ENCODE peak calls at places on chromosomes 3 and 15, in eight cellular contexts. S is SJSA1, C is endothelial cell of umbilical vein, H is mucosa of descending colon, I is body of pancreas, Q is A549, M is mesenchymal stem cell, Y is pancreas. Z is an unnamed sample.

GRCh38 chr3:58082047-58082446 is 73.8 kb downstream of the FLNB start:
- DNase-seq in Q (no peak), C (peak; percentile 99), I (no peak), H (no peak), M (peak; percentile 88), Y (no peak), S (peak; percentile 78), Z (no peak)

GRCh38 chr15:71501344-71502128 is 308.8 kb upstream of the NR2E3 start:
- DNase-seq in C (no peak), I (no peak), Y (no peak), S (no peak), H (no peak), Q (no peak), M (no peak), Z (no peak)

GRCh38 chr3:15899438-15899837 is 101.7 kb upstream of the ANKRD28 start:
- DNase-seq in Y (no peak), I (no peak), M (peak; percentile 66), C (peak; percentile 7), Q (no peak), S (no peak), H (no peak), Z (peak; percentile 9)

GRCh38 chr3:109050591-109051167 is 67.3 kb downstream of the MORC1 start:
- DNase-seq in C (peak; percentile 23), S (no peak), H (peak; percentile 39), M (peak; percentile 29), Q (peak; percentile 21), Y (peak; percentile 11), I (no peak), Z (peak; percentile 63)

GRCh38 chr15:91522609-91523332 is 330.7 kb upstream of the SLCO3A1 start:
- DNase-seq in H (no peak), M (no peak), Q (no peak), Y (no peak), I (no peak), S (no peak), C (no peak), Z (no peak)

GRCh38 chr3:120153294-120153693 is 59.0 kb upstream of the GSK3B start:
- DNase-seq in I (no peak), C (peak; percentile 60), Q (no peak), H (no peak), S (no peak), Y (no peak), M (peak; percentile 93), Z (no peak)

GRCh38 chr3:195893516-195893915 is 14.8 kb downstream of the TNK2 start:
- DNase-seq in H (no peak), S (no peak), I (no peak), M (no peak), Q (no peak), C (no peak), Y (no peak), Z (no peak)

GRCh38 chr15:67931861-67932260 is 92.0 kb upstream of the RNU6-1 start:
- DNase-seq in Q (no peak), Y (no peak), I (no peak), H (no peak), M (peak; percentile 36), S (no peak), C (no peak), Z (no peak)

GRCh38 chr3:156811092-156811862 is 14.9 kb upstream of the LEKR1 start:
- DNase-seq in S (no peak), M (peak; percentile 78), I (no peak), H (peak; percentile 37), C (peak; percentile 64), Y (no peak), Q (no peak), Z (no peak)

GRCh38 chr3:194945508-194945907 is 259.8 kb downstream of the FAM43A start:
- DNase-seq in M (no peak), Y (no peak), S (no peak), H (no peak), C (no peak), I (no peak), Q (no peak), Z (no peak)

GRCh38 chr15:101049282-101049681 is 130.1 kb downstream of the LRRK1 start:
- DNase-seq in C (no peak), Y (no peak), M (no peak), S (peak; percentile 23), Q (no peak), I (peak; percentile 5), H (no peak), Z (no peak)

GRCh38 chr3:179476215-179476614 is 24.9 kb upstream of the GNB4 start:
- DNase-seq in C (no peak), Y (no peak), Q (no peak), S (no peak), I (no peak), M (no peak), H (no peak), Z (no peak)

GRCh38 chr15:48366574-48367312 is 35.5 kb downstream of the DUT start:
- DNase-seq in S (no peak), H (no peak), Q (no peak), I (no peak), M (no peak), Y (no peak), C (no peak), Z (no peak)

GRCh38 chr3:2921903-2922302 is 188.3 kb downstream of the IL5RA start:
- DNase-seq in S (no peak), Y (no peak), I (no peak), M (peak; percentile 53), Q (peak; percentile 10), H (peak; percentile 12), C (no peak), Z (peak; percentile 6)

GRCh38 chr3:44885618-44886017 is 11.2 kb downstream of the TGM4 start:
- DNase-seq in H (no peak), S (peak; percentile 92), Y (no peak), I (no peak), Q (peak; percentile 73), M (peak; percentile 81), C (peak; percentile 95), Z (no peak)

GRCh38 chr3:14847613-14848541 is 29.1 kb downstream of the FGD5 start:
- DNase-seq in I (no peak), M (no peak), S (no peak), Y (no peak), Q (no peak), H (peak; percentile 84), C (peak; percentile 43), Z (peak; percentile 53)

GRCh38 chr3:150784747-150785125 is 21.8 kb upstream of the SIAH2 start:
- DNase-seq in C (no peak), S (no peak), M (no peak), Q (no peak), H (no peak), Y (no peak), I (no peak), Z (no peak)

GRCh38 chr3:56787784-56788256 is 13.9 kb downstream of the ARHGEF3 start:
- DNase-seq in S (no peak), Y (no peak), H (no peak), C (no peak), Q (no peak), M (no peak), I (no peak), Z (no peak)

GRCh38 chr15:66841953-66842681 is 140.1 kb downstream of the SMAD6 start:
- DNase-seq in I (peak; percentile 85), S (peak; percentile 97), H (peak; percentile 77), Y (peak; percentile 83), C (peak; percentile 93), M (peak; percentile 96), Q (peak; percentile 81), Z (peak; percentile 75)

GRCh38 chr3:108389361-108389760 is 93.0 kb downstream of the HHLA2 start:
- DNase-seq in Q (no peak), I (no peak), Y (no peak), C (no peak), M (no peak), H (peak; percentile 39), S (no peak), Z (peak; percentile 36)

GRCh38 chr3:141680620-141681389 is 57.3 kb upstream of the RNF7 start:
- DNase-seq in M (peak; percentile 39), Q (no peak), H (peak; percentile 12), C (peak; percentile 88), I (peak; percentile 42), Y (peak; percentile 62), S (peak; percentile 63), Z (no peak)

GRCh38 chr3:64163755-64164148 is 61.5 kb downstream of the PRICKLE2 start:
- DNase-seq in M (peak; percentile 93), Y (no peak), Q (no peak), H (no peak), C (no peak), S (no peak), I (no peak), Z (no peak)

GRCh38 chr3:128316456-128316855 is 150.2 kb downstream of the DNAJB8 start:
- DNase-seq in Q (no peak), Y (no peak), I (no peak), H (no peak), S (peak; percentile 16), M (no peak), C (no peak), Z (no peak)

GRCh38 chr15:72136170-72137051 is 18.2 kb downstream of the SENP8 start:
- DNase-seq in S (no peak), C (no peak), Q (no peak), I (no peak), Y (no peak), M (no peak), H (no peak), Z (no peak)

GRCh38 chr3:59818-60217 is 136.7 kb upstream of the CHL1 start:
- DNase-seq in I (no peak), M (no peak), S (no peak), Q (no peak), C (no peak), Y (no peak), H (no peak), Z (no peak)

GRCh38 chr3:63141-63845 is 133.3 kb upstream of the CHL1 start:
- DNase-seq in Y (peak; percentile 21), H (peak; percentile 7), Q (no peak), I (no peak), S (no peak), M (no peak), C (no peak), Z (no peak)
- H3K9me3 ChIP-seq in Y (no peaks in the 10 kb centered on the region), H (no peaks in the 10 kb centered on the region), Q (no peaks in the 10 kb centered on the region), I (no peaks in the 10 kb centered on the region), S (no peaks in the 10 kb centered on the region), M (no peaks in the 10 kb centered on the region), C (peaks cover 2% of the 10 kb centered on the region), Z (no peaks in the 10 kb centered on the region)

GRCh38 chr3:126070146-126070545 is 13.8 kb downstream of the SLC41A3 start:
- DNase-seq in I (no peak), C (no peak), S (no peak), M (no peak), Y (no peak), Q (no peak), H (no peak), Z (no peak)
- H3K9me3 ChIP-seq in I (no peaks in the 10 kb centered on the region), C (no peaks in the 10 kb centered on the region), S (no peaks in the 10 kb centered on the region), M (peaks cover 3% of the 10 kb centered on the region), Y (no peaks in the 10 kb centered on the region), Q (no peaks in the 10 kb centered on the region), H (no peaks in the 10 kb centered on the region), Z (no peaks in the 10 kb centered on the region)

GRCh38 chr15:32637704-32638103 is 3.8 kb upstream of the SCG5 start:
- DNase-seq in S (no peak), Y (no peak), C (no peak), M (no peak), Q (no peak), H (no peak), I (no peak), Z (no peak)
- H3K9me3 ChIP-seq in S (no peaks in the 10 kb centered on the region), Y (no peaks in the 10 kb centered on the region), C (no peaks in the 10 kb centered on the region), M (no peaks in the 10 kb centered on the region), Q (no peaks in the 10 kb centered on the region), H (no peaks in the 10 kb centered on the region), I (no peaks in the 10 kb centered on the region), Z (no peaks in the 10 kb centered on the region)

DNA sequence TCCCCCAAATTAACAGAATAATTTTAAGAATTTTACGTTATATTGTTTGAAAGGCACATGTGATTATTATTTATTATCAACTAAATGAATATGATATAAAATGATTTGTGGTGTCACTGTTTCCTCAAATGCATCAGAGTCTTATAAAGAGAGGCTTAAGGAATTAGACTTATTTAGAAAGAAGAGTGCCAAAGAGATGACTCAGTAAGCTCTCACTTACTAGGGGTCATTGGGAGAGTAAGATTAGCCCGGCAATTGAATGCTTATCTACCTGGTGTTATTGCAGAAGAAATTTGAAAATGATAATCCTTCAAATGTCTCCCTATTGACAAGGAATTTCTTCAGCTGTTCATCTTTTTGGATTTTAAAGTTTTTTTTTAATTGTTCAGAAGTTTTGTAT is 408.7 kb downstream of the OXSM start:
- DNase-seq in S (no peak), H (no peak), M (no peak), I (no peak), C (no peak), Y (no peak), Q (no peak), Z (no peak)
- H3K9me3 ChIP-seq in S (no peaks in the 10 kb centered on the region), H (peaks cover 10% of the 10 kb centered on the region), M (peaks cover 8% of the 10 kb centered on the region), I (no peaks in the 10 kb centered on the region), C (no peaks in the 10 kb centered on the region), Y (no peaks in the 10 kb centered on the region), Q (no peaks in the 10 kb centered on the region), Z (no peaks in the 10 kb centered on the region)

Z was measured in HAP-1.